ENCODE peak calls at places on chromosomes 12 and 14, in six cellular contexts. Z, U, J, M, F and W are unnamed samples.

GRCh38 chr12:6193853-6194815 is 6.1 kb upstream of the CD9 start:
- DNase-seq in Z (no peak), U (no peak), J (no peak), M (peak), F (peak), W (no peak)

GRCh38 chr12:115571027-115571426 is 706.5 kb downstream of the MED13L start:
- DNase-seq in Z (no peak), U (no peak), J (no peak), M (no peak), F (no peak), W (no peak)

GRCh38 chr12:106566771-106567170 is 16.0 kb upstream of the RFX4 start:
- DNase-seq in Z (no peak), U (no peak), J (no peak), M (no peak), F (no peak), W (no peak)

GRCh38 chr12:96698965-96699364 is 208.1 kb upstream of the NEDD1 start:
- DNase-seq in Z (no peak), U (no peak), J (no peak), M (no peak), F (no peak), W (no peak)

GRCh38 chr12:12719496-12719895 is 2.3 kb downstream of the CDKN1B start:
- DNase-seq in Z (no peak), U (no peak), J (no peak), M (no peak), F (no peak), W (no peak)

GRCh38 chr14:70685480-70686197 is 43.9 kb downstream of the TTC9 start:
- DNase-seq in Z (no peak), U (no peak), J (no peak), M (no peak), F (no peak), W (no peak)

GRCh38 chr14:55333785-55334485 is 62.7 kb downstream of the FBXO34 start:
- DNase-seq in Z (no peak), U (no peak), J (no peak), M (no peak), F (no peak), W (no peak)

GRCh38 chr14:100306506-100307214 is 416 bp upstream of the SLC25A29 start:
- DNase-seq in Z (peak), U (peak), J (peak), M (peak), F (peak), W (peak)

GRCh38 chr12:49609059-49609874 is 3.8 kb upstream of the FAM186B start:
- DNase-seq in Z (no peak), U (no peak), J (no peak), M (peak), F (no peak), W (no peak)

GRCh38 chr14:21011136-21011535 is 12.0 kb downstream of the SLC39A2 start:
- DNase-seq in Z (no peak), U (no peak), J (no peak), M (no peak), F (no peak), W (no peak)

GRCh38 chr12:44771485-44771884 is 104.6 kb downstream of the NELL2 start:
- DNase-seq in Z (no peak), U (no peak), J (no peak), M (no peak), F (no peak), W (no peak)

GRCh38 chr12:6341439-6342139 is at the start of gene TNFRSF1A:
- DNase-seq in Z (peak), U (peak), J (no peak), M (peak), F (peak), W (peak)

GRCh38 chr12:126286203-126286602 is 1221.0 kb downstream of the AACS start:
- DNase-seq in Z (no peak), U (no peak), J (no peak), M (no peak), F (no peak), W (no peak)

GRCh38 chr14:33914676-33915516 is 36.0 kb downstream of the EGLN3 start:
- DNase-seq in Z (no peak), U (no peak), J (no peak), M (no peak), F (no peak), W (no peak)

GRCh38 chr14:35855886-35856481 is 29.8 kb downstream of the BRMS1L start:
- DNase-seq in Z (no peak), U (no peak), J (no peak), M (no peak), F (no peak), W (no peak)

GRCh38 chr12:60257063-60257462 is 661.2 kb downstream of the SLC16A7 start:
- DNase-seq in Z (no peak), U (no peak), J (no peak), M (no peak), F (no peak), W (no peak)

GRCh38 chr12:7161327-7161726 is 28.2 kb upstream of the PEX5 start:
- DNase-seq in Z (no peak), U (no peak), J (no peak), M (no peak), F (no peak), W (no peak)

GRCh38 chr14:101069666-101070362 is 166.3 kb upstream of the RTL1 start:
- DNase-seq in Z (no peak), U (no peak), J (no peak), M (peak), F (peak), W (peak)

GRCh38 chr14:49550284-49551184 is 35.6 kb downstream of the RPS29 start:
- DNase-seq in Z (no peak), U (no peak), J (no peak), M (no peak), F (no peak), W (no peak)

GRCh38 chr12:6608592-6609311 is 1.6 kb upstream of the CHD4 start:
- DNase-seq in Z (no peak), U (no peak), J (no peak), M (no peak), F (no peak), W (peak)

GRCh38 chr14:70822706-70823185 is 13.4 kb upstream of the MAP3K9 start:
- DNase-seq in Z (peak), U (no peak), J (no peak), M (peak), F (no peak), W (no peak)

GRCh38 chr14:23127861-23128260 is 8.8 kb upstream of the CEBPE start:
- DNase-seq in Z (no peak), U (no peak), J (no peak), M (no peak), F (no peak), W (no peak)

GRCh38 chr12:79688376-79689040 is 2.3 kb downstream of the PAWR start:
- DNase-seq in Z (no peak), U (no peak), J (no peak), M (no peak), F (no peak), W (no peak)